ENCODE peak calls at places on chromosome 17, in four cellular contexts. Y, Z, E and V are unnamed samples.

GRCh38 chr17:75319818-75320691 is 30.8 kb upstream of the SLC25A19 start:
- DNase-seq in Z (no peak), Y (no peak), E (no peak), V (no peak)

GRCh38 chr17:51124641-51125503 is 4.2 kb upstream of the SPAG9 start:
- DNase-seq in Y (no peak), E (no peak), Z (no peak), V (no peak)

GRCh38 chr17:1053661-1054360 is 56.9 kb downstream of the TIMM22 start:
- DNase-seq in E (no peak), Z (peak), Y (no peak), V (no peak)

GRCh38 chr17:149897-150575 is 12.7 kb downstream of the SCGB1C2 start:
- DNase-seq in Z (peak), E (no peak), Y (peak), V (no peak)

GRCh38 chr17:5418858-5419355 is 555 bp downstream of the NUP88 start:
- DNase-seq in Y (no peak), E (peak), Z (no peak), V (peak)

GRCh38 chr17:19457830-19458271 is 46.8 kb downstream of the RNF112 start:
- DNase-seq in Y (no peak), Z (no peak), E (no peak), V (no peak)

GRCh38 chr17:55301521-55302406 is 37.0 kb downstream of the HLF start:
- DNase-seq in Y (no peak), Z (no peak), E (no peak), V (no peak)

GRCh38 chr17:57672205-57672632 is 72.9 kb downstream of the CCDC182 start:
- DNase-seq in Y (no peak), E (no peak), Z (no peak), V (peak)

GRCh38 chr17:33163827-33164555 is 129.1 kb downstream of the ASIC2 start:
- DNase-seq in Y (no peak), E (no peak), Z (no peak), V (peak)

GRCh38 chr17:30312218-30312617 is 20.5 kb upstream of the BLMH start:
- DNase-seq in Y (no peak), Z (no peak), E (peak), V (no peak)

GRCh38 chr17:17098426-17099035 is 56.3 kb downstream of the MPRIP start:
- DNase-seq in E (no peak), Z (no peak), Y (peak), V (peak)

GRCh38 chr17:42436401-42436800 is 13.3 kb upstream of the CAVIN1 start:
- DNase-seq in Y (no peak), E (no peak), Z (no peak), V (peak)

GRCh38 chr17:34979650-34980352 is 511 bp upstream of the LIG3 start:
- DNase-seq in E (no peak), Y (no peak), Z (no peak), V (peak)

GRCh38 chr17:2053380-2054261 is 1.3 kb upstream of the HIC1 start:
- DNase-seq in Y (peak), E (no peak), Z (peak), V (peak)

GRCh38 chr17:48883171-48883570 is 9.4 kb upstream of the ATP5MC1 start:
- DNase-seq in Z (no peak), E (no peak), Y (no peak), V (no peak)

GRCh38 chr17:48882272-48882671 is 10.3 kb upstream of the ATP5MC1 start:
- DNase-seq in Z (no peak), E (no peak), Y (no peak), V (no peak)

GRCh38 chr17:48873212-48873611 is 19.4 kb upstream of the ATP5MC1 start:
- DNase-seq in E (no peak), Z (no peak), Y (peak), V (no peak)

GRCh38 chr17:48873696-48874443 is 18.7 kb upstream of the ATP5MC1 start:
- DNase-seq in Y (no peak), Z (no peak), E (no peak), V (no peak)

DNA sequence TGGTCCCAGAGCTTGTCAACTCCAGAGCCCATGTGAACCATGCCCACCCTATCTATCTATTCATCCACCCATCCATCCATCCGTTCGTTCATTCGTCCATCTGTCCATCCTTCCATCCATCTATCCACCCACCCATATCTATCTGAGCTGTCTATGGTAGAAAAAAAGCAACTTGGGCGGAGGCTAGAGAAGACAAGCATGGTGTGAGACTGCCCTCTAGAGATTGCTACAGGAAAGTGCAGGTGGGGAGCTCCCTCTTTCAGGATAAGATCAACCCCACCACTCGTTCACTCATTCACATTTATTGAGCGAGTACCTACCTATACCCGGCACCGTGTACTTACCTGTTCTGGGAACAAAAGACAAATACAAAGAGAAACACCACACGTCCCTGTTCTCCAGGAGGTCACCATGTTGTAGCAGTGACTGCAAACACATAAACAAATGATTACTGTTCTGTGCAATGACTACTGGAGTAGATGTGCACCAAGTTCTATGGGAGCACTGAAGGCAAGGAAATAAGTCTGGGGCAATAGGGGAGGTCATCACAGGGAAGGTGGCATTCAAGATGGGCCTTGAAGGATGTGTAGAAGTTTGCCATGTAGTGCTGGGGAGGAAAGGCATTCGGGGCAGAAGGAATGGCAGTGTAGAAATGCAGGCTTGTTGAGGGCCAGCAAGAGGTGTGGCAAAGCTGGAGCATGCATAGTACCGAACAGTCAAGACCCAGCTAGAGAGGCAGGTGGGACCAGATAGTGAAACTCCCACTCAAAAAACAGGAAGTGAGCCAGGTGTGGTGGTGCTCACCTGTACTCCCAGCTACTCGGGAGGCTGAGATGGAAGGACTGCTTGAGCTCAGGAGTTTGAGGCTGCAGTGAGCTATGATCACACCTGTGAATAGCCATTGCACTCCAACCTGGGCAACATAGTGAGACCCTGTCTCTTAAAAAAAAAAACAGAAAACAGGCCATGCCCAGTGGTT is 13.4 kb upstream of the ATP5MC1 start:
- DNase-seq in Z (no peak), E (peak), Y (no peak), V (peak)
- TF ChIP-seq CTCF in Z (peak), E (peak), Y (peak), V (peak)

GRCh38 chr17:78431692-78431958 is 53.2 kb downstream of the PGS1 start:
- DNase-seq in E (no peak), Y (no peak), Z (no peak), V (no peak)
- TF ChIP-seq CTCF in E (no peak), Y (no peak), Z (no peak), V (no peak)

DNA sequence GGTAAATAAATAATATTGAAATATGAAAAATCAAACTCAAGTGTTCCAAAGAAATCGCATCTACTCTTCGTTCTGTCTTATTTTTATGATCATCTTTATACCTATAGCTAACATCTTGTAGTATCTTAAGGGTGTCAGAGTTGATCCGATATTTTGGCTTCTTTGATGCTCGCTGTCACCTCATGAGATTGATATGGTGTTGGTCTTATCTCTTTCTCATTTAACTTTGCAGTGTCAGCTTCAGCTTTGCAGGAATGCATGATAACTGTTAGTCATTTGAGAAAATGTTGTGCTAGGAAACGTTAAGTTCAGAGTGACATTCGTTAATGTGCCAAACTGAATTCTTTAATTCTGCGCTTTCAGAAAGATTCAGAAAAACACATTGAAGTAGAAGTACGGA is 19.4 kb downstream of the NOL11 start:
- DNase-seq in Y (no peak), E (no peak), Z (no peak), V (no peak)
- TF ChIP-seq CTCF in Y (no peak), E (no peak), Z (no peak), V (no peak)

DNA sequence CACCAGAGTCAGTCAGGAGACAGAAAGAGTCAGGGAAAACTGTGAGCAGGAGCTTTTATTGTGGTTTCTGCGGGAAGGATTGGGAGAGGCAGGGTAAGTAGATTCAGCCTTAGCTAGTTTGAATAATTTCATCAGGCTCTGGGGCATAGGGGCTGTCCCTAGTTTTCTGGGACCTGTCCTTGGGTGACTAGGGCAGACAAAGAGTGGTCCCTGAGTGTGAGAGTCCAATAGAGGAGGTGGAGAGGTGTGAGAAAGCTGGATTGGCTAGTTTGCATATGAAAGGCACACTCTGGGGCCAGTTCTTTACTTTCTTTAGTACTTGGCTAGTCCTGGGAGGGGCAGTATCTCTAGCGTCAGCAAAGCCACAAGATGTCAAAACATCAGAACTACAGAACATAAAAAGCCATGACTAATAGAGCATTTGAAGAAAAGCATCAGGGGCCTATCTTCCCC is 255.6 kb downstream of the HS3ST3A1 start:
- DNase-seq in Z (no peak), Y (no peak), E (no peak), V (peak)
- TF ChIP-seq CTCF in Z (no peak), Y (no peak), E (no peak), V (no peak)

DNA sequence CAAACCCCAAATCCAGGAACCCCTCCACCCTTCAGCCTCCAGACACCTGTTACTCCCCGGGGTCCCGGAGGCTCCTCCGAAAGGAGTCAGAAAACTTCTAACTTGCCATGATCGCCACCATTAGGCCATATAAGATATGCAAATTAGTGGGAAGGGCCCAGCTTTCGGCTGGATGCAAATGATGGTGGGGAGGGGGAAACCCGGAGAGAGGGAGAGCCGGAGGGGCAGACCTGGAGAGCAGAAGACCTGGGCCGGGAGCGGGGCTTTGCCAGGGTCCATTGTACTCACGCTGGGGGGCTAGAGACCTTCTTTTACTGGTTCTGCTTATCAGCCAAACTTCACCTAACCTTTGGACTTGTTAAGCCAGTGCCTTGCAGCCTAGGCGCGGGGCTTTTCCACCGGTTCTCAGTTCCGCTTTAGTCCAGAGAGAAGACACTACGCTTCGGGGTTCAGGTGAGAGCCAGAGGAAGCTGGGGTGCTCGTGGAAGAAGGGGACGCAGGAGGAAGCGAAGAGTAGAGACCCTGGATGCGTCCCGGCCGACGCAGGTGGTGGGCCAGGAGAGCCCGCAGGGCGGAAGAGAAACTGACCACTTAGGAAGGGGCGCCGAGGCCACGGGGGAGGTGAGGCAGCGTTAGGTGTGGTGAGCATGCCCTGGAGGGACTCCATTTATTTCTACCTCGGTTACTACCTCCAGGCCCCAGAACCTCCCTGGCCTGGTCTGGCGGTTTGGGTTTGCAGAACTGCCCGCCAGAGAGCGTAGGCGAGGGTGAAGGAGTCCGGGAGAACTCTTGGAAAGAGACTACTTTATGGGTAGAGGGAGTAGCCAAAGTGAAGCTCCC is at the start of gene HNF1B:
- DNase-seq in Z (peak), Y (no peak), E (no peak), V (no peak)
- TF ChIP-seq CTCF in Z (no peak), Y (no peak), E (no peak), V (no peak)

GRCh38 chr17:83115202-83115651 is 35.8 kb downstream of the METRNL start:
- DNase-seq in E (no peak), Z (no peak), Y (no peak), V (no peak)

GRCh38 chr17:83116783-83117555 is 37.6 kb downstream of the METRNL start:
- DNase-seq in Y (no peak), Z (peak), E (no peak), V (no peak)

GRCh38 chr17:83114706-83115105 is 35.3 kb downstream of the METRNL start:
- DNase-seq in Y (no peak), E (no peak), Z (no peak), V (no peak)

GRCh38 chr17:83116311-83116771 is 36.9 kb downstream of the METRNL start:
- DNase-seq in Y (no peak), E (no peak), Z (peak), V (no peak)

GRCh38 chr17:83115832-83116231 is 36.4 kb downstream of the METRNL start:
- DNase-seq in Y (no peak), E (no peak), Z (no peak), V (no peak)
- TF ChIP-seq CTCF in Y (no peak), E (no peak), Z (no peak), V (no peak)